ENCODE peak calls at places on chromosomes 3 and 15, in seven cellular contexts. M is hepatocyte, B is psoas muscle, I is Panc1, V is PC-3, C is uterus, S is mammary epithelial cell. Z is an unnamed sample. For H3K4me1, the result is how much of the 10 kb centered on the place peaks cover.

GRCh38 chr15:43410572-43411214 is 39.8 kb downstream of the TUBGCP4 start:
- DNase-seq in S (peak), C (no peak), B (no peak), I (no peak), M (no peak), V (no peak), Z (no peak)

GRCh38 chr3:136919799-136920580 is 37.8 kb upstream of the IL20RB start:
- DNase-seq in S (no peak), B (no peak), M (no peak), I (no peak), V (no peak), C (no peak), Z (no peak)

GRCh38 chr3:51929420-51930003 is 12.2 kb downstream of the RRP9 start:
- DNase-seq in C (no peak), M (no peak), V (peak), I (no peak), S (no peak), B (no peak), Z (no peak)

GRCh38 chr3:188192034-188192433 is 38.1 kb downstream of the LPP start:
- DNase-seq in B (no peak), M (no peak), S (no peak), I (no peak), V (no peak), C (no peak), Z (no peak)

GRCh38 chr15:67380921-67381320 is 126.3 kb downstream of the IQCH start:
- DNase-seq in S (no peak), I (no peak), B (no peak), C (no peak), V (no peak), M (no peak), Z (no peak)

GRCh38 chr15:93862791-93863190 is 368.6 kb upstream of the MCTP2 start:
- DNase-seq in S (no peak), I (no peak), C (no peak), B (peak), V (no peak), M (no peak), Z (peak)

GRCh38 chr15:100785181-100786138 is 94.2 kb upstream of the ALDH1A3 start:
- DNase-seq in V (no peak), S (no peak), B (no peak), C (no peak), M (no peak), I (no peak), Z (peak)

GRCh38 chr15:92383528-92384326 is 10.0 kb upstream of the ST8SIA2 start:
- DNase-seq in B (no peak), M (peak), I (no peak), V (peak), C (no peak), S (no peak), Z (no peak)

GRCh38 chr3:183493296-183494045 is 62.0 kb downstream of the KLHL6 start:
- DNase-seq in C (no peak), S (peak), M (no peak), I (no peak), B (no peak), V (no peak), Z (no peak)

GRCh38 chr15:70214941-70215635 is 117.4 kb upstream of the TLE3 start:
- DNase-seq in C (no peak), M (no peak), S (no peak), V (no peak), B (no peak), I (no peak), Z (no peak)

GRCh38 chr3:171261487-171261886 is 198.7 kb downstream of the TNIK start:
- DNase-seq in V (peak), M (no peak), I (no peak), B (no peak), S (peak), C (no peak), Z (no peak)

GRCh38 chr15:66255293-66255676 is 1.7 kb upstream of the MEGF11 start:
- DNase-seq in B (no peak), M (no peak), V (no peak), C (no peak), I (no peak), S (no peak), Z (no peak)

GRCh38 chr3:46695177-46695961 is 1.9 kb upstream of the ALS2CL start:
- DNase-seq in C (peak), I (no peak), M (peak), B (peak), S (no peak), V (peak), Z (peak)

GRCh38 chr3:125651246-125651645 is 55.9 kb upstream of the OSBPL11 start:
- DNase-seq in C (no peak), B (no peak), I (no peak), S (peak), V (peak), M (no peak), Z (peak)

GRCh38 chr15:90659481-90659880 is 57.7 kb upstream of the BLM start:
- DNase-seq in I (no peak), B (no peak), M (no peak), S (no peak), C (no peak), V (no peak), Z (no peak)

GRCh38 chr3:129773942-129774663 is 119.4 kb downstream of the TMCC1 start:
- DNase-seq in S (no peak), C (no peak), V (no peak), I (no peak), M (no peak), B (no peak), Z (no peak)

GRCh38 chr3:197554562-197555280 is 1.0 kb downstream of the BDH1 start:
- DNase-seq in V (peak), M (peak), C (peak), B (peak), S (peak), I (peak), Z (peak)

GRCh38 chr15:56356616-56357015 is 8.6 kb upstream of the TEX9 start:
- DNase-seq in C (no peak), I (no peak), B (no peak), M (no peak), S (peak), V (peak), Z (no peak)

GRCh38 chr3:53161820-53162671 is 1.0 kb downstream of the PRKCD start:
- DNase-seq in B (peak), M (peak), I (no peak), C (peak), S (peak), V (peak), Z (no peak)

GRCh38 chr3:186532641-186533072 is 11.5 kb downstream of the CRYGS start:
- DNase-seq in C (no peak), M (no peak), I (no peak), B (no peak), S (no peak), V (no peak), Z (no peak)

GRCh38 chr3:105528956-105529355 is 162.2 kb downstream of the ALCAM start:
- DNase-seq in V (no peak), B (no peak), C (no peak), S (no peak), I (no peak), M (no peak), Z (no peak)

GRCh38 chr3:106717178-106717780 is 660.0 kb upstream of the CCDC54 start:
- DNase-seq in M (no peak), C (no peak), S (no peak), V (no peak), B (no peak), I (no peak), Z (no peak)

GRCh38 chr3:61601831-61602230 is 40.5 kb downstream of the PTPRG start:
- DNase-seq in V (no peak), I (no peak), S (no peak), C (peak), B (peak), M (peak), Z (no peak)

GRCh38 chr3:112000971-112001370 is 2.2 kb downstream of the TAGLN3 start:
- DNase-seq in M (no peak), C (no peak), I (no peak), S (no peak), V (no peak), B (no peak), Z (no peak)

GRCh38 chr3:112001516-112001915 is 2.8 kb downstream of the TAGLN3 start:
- DNase-seq in V (no peak), B (no peak), S (no peak), M (no peak), C (no peak), I (no peak), Z (no peak)

GRCh38 chr3:112003321-112004080 is 4.8 kb downstream of the TAGLN3 start:
- DNase-seq in I (no peak), B (no peak), M (no peak), V (no peak), C (no peak), S (no peak), Z (no peak)

GRCh38 chr3:112004187-112004586 is 5.5 kb downstream of the TAGLN3 start:
- DNase-seq in B (no peak), M (no peak), S (peak), V (peak), C (no peak), I (no peak), Z (no peak)

GRCh38 chr3:112002458-112002971 is 3.8 kb downstream of the TAGLN3 start:
- DNase-seq in B (no peak), C (no peak), M (no peak), V (peak), I (no peak), S (peak), Z (no peak)
- H3K4me1 ChIP-seq in B (under half), C (under half), M (under half), V (under half), I (under half), S (half or more), Z (under half)

GRCh38 chr3:149579161-149579560 is 78.7 kb downstream of the WWTR1 start:
- DNase-seq in B (no peak), V (peak), S (no peak), M (no peak), C (no peak), I (no peak), Z (no peak)
- H3K27ac ChIP-seq in B (peak), V (peak), S (peak), M (no peak), C (peak), I (peak), Z (no peak)

DNA sequence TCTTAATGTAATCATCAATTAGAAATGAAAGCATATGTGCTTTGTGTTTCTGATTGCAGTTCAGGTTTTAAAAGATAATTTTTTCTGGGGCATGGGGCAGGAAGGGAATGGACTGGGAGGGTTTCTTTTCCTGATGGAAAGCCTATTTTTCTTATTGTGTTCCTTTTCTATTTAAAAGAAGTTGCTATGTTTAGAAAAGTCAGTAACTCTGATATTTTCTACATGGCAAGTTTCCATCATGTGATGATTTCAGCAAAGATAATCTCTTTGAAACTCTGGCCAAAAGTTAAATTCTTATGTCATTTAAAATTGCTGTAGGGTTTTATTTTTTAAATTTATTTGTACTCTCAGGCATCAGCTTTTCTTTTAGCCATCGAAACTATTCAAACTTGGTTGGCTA is 601.3 kb downstream of the FOXP1 start:
- DNase-seq in V (peak), M (no peak), B (no peak), I (no peak), C (no peak), S (no peak), Z (no peak)
- H3K4me3 ChIP-seq in V (peak), M (no peak), B (peak), I (no peak), C (no peak), S (no peak), Z (no peak)

GRCh38 chr3:181723568-181724431 is 12.1 kb downstream of the SOX2 start:
- DNase-seq in C (no peak), S (no peak), V (no peak), M (no peak), B (no peak), I (no peak), Z (no peak)

GRCh38 chr3:181721369-181721768 is 9.6 kb downstream of the SOX2 start:
- DNase-seq in V (no peak), S (no peak), M (no peak), C (no peak), I (no peak), B (no peak), Z (no peak)

GRCh38 chr3:181724432-181724740 is 12.7 kb downstream of the SOX2 start:
- DNase-seq in C (no peak), B (no peak), V (no peak), I (no peak), S (no peak), M (no peak), Z (no peak)

GRCh38 chr3:181722156-181722555 is 10.4 kb downstream of the SOX2 start:
- DNase-seq in I (no peak), B (no peak), C (no peak), M (no peak), S (no peak), V (no peak), Z (no peak)

DNA sequence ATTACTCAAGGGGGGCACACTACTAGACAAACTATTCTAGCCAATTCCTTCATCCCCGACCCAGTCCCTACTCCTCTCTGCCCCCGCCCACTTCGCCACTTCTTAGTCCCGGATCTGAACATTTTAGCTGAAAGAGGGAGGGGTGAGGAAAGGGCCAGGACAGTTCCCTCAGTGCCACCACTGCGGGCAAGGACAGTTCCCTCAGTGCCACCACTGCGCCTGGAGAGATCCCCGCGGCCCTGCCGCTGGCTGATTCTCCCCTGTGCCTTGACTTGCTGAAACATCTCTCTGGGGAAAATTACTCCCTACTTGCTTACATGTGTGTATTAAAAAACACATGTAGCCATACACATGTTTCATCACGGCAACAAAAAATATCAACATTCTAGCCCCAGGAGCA is 11.3 kb downstream of the SOX2 start:
- DNase-seq in M (no peak), V (no peak), C (no peak), I (no peak), B (no peak), S (no peak), Z (no peak)
- H3K4me1 ChIP-seq in M (under half), V (under half), C (under half), I (under half), B (under half), S (under half), Z (under half)

DNA sequence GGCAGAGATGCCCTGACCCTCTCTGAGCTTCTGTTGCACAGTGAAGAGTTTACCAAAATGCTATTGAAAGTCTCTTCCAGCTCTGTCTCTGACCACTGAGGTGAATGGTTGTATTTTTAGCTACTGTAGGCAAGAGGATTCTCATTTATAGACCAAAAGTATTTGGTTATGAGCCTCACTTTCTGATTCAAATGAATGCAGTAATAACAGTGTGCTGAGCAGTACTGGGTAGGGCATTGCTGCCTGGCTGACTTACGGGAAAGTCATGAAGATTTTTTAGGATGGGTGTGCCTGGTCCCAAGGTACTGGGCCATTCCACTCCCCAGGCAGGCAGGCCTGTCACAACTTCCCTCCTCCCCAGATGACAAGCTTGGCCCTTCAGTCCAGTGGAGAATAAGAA is 15.5 kb downstream of the PLA1A start:
- DNase-seq in I (no peak), B (no peak), C (no peak), V (no peak), M (no peak), S (no peak), Z (no peak)
- H3K27ac ChIP-seq in I (no peak), B (no peak), C (no peak), V (no peak), M (no peak), S (no peak), Z (no peak)

GRCh38 chr15:80778621-80778963 is 578 bp upstream of the CEMIP start:
- DNase-seq in S (no peak), M (no peak), C (no peak), V (no peak), B (no peak), I (no peak), Z (no peak)

GRCh38 chr15:80777836-80778620 is 1.1 kb upstream of the CEMIP start:
- DNase-seq in V (peak), S (peak), C (no peak), M (no peak), I (no peak), B (no peak), Z (no peak)

GRCh38 chr15:80779658-80780415 is 667 bp downstream of the CEMIP start:
- DNase-seq in C (no peak), B (peak), S (peak), V (peak), I (no peak), M (peak), Z (no peak)

GRCh38 chr15:80778964-80779657 is at the start of gene CEMIP:
- DNase-seq in S (peak), M (peak), I (no peak), B (peak), V (peak), C (peak), Z (peak)

GRCh38 chr15:80780416-80781221 is 1.4 kb downstream of the CEMIP start:
- DNase-seq in S (peak), C (no peak), M (peak), B (peak), V (peak), I (no peak), Z (peak)
- H3K4me3 ChIP-seq in S (peak), C (no peak), M (peak), B (peak), V (peak), I (peak), Z (peak)